ENCODE peak calls at places on chromosomes 11 and 22, in six cellular contexts. M, S, L, J, T and F are unnamed samples.
A peak's percentile ranks its signal among the peaks of the same experiment; 100 is the strongest.

GRCh38 chr11:60699282-60699681 is at the start of gene MS4A8:
- DNase-seq in M (no peak), S (no peak), L (no peak), J (no peak), T (no peak), F (no peak)

GRCh38 chr22:37549704-37550059 is 10.6 kb upstream of the CDC42EP1 start:
- DNase-seq in M (no peak), S (no peak), L (no peak), J (no peak), T (no peak), F (no peak)

GRCh38 chr11:111696556-111696955 is 69.6 kb downstream of the PPP2R1B start:
- DNase-seq in M (no peak), S (no peak), L (no peak), J (no peak), T (no peak), F (no peak)

GRCh38 chr22:45857519-45857918 is 119.4 kb downstream of the WNT7B start:
- DNase-seq in M (no peak), S (no peak), L (no peak), J (no peak), T (no peak), F (no peak)

GRCh38 chr22:31243339-31244043 is 31.4 kb downstream of the LIMK2 start:
- DNase-seq in M (no peak), S (no peak), L (no peak), J (no peak), T (no peak), F (no peak)

GRCh38 chr11:71451596-71452353 is 1.2 kb upstream of the NADSYN1 start:
- DNase-seq in M (peak; percentile 38), S (no peak), L (no peak), J (peak; percentile 72), T (peak; percentile 14), F (no peak)

GRCh38 chr11:133926466-133927246 is 30.1 kb downstream of the IGSF9B start:
- DNase-seq in M (no peak), S (no peak), L (no peak), J (no peak), T (no peak), F (no peak)

GRCh38 chr11:77188323-77188911 is 60.4 kb downstream of the MYO7A start:
- DNase-seq in M (no peak), S (peak; percentile 13), L (peak; percentile 83), J (peak; percentile 85), T (peak; percentile 73), F (peak; percentile 78)

GRCh38 chr22:30230330-30230729 is 16.2 kb downstream of the LIF start:
- DNase-seq in M (no peak), S (no peak), L (no peak), J (no peak), T (no peak), F (no peak)

GRCh38 chr22:26079009-26079408 is 90.3 kb upstream of the SEZ6L start:
- DNase-seq in M (no peak), S (no peak), L (no peak), J (no peak), T (no peak), F (no peak)

GRCh38 chr22:46024136-46024840 is 47.3 kb upstream of the WNT7B start:
- DNase-seq in M (no peak), S (no peak), L (no peak), J (no peak), T (no peak), F (no peak)

GRCh38 chr11:62548545-62549335 is 2.1 kb upstream of the AHNAK start:
- DNase-seq in M (no peak), S (no peak), L (no peak), J (peak; percentile 52), T (peak; percentile 78), F (no peak)

GRCh38 chr11:30196400-30197206 is 34.2 kb upstream of the FSHB start:
- DNase-seq in M (peak; percentile 49), S (no peak), L (no peak), J (peak; percentile 37), T (peak; percentile 25), F (no peak)

GRCh38 chr11:122085264-122085663 is 30.8 kb downstream of the BLID start:
- DNase-seq in M (no peak), S (no peak), L (no peak), J (no peak), T (no peak), F (no peak)

GRCh38 chr11:87437844-87438223 is 400.1 kb downstream of the TMEM135 start:
- DNase-seq in M (no peak), S (no peak), L (no peak), J (no peak), T (no peak), F (no peak)

GRCh38 chr22:36613958-36614357 is 85.0 kb upstream of the EIF3D start:
- DNase-seq in M (no peak), S (no peak), L (no peak), J (no peak), T (peak; percentile 80), F (no peak)

GRCh38 chr22:31093956-31094622 is 13.0 kb downstream of the SMTN start:
- DNase-seq in M (no peak), S (no peak), L (peak; percentile 16), J (no peak), T (no peak), F (peak; percentile 18)

GRCh38 chr11:65277878-65278277 is 16.1 kb downstream of the POLA2 start:
- DNase-seq in M (no peak), S (no peak), L (no peak), J (no peak), T (no peak), F (no peak)

GRCh38 chr11:65275906-65276305 is 14.1 kb downstream of the POLA2 start:
- DNase-seq in M (no peak), S (no peak), L (no peak), J (no peak), T (peak; percentile 61), F (no peak)

GRCh38 chr11:65279713-65280459 is 18.1 kb downstream of the POLA2 start:
- DNase-seq in M (no peak), S (peak; percentile 46), L (no peak), J (peak; percentile 34), T (peak; percentile 24), F (no peak)

GRCh38 chr11:65278351-65278750 is 16.6 kb downstream of the POLA2 start:
- DNase-seq in M (no peak), S (no peak), L (no peak), J (no peak), T (no peak), F (no peak)

GRCh38 chr11:65274734-65275682 is 13.2 kb downstream of the POLA2 start:
- DNase-seq in M (peak; percentile 29), S (no peak), L (no peak), J (peak; percentile 92), T (peak; percentile 89), F (no peak)
- TF ChIP-seq TAF1 in M (no peak), S (no peak), L (no peak), J (no peak), T (no peak), F (no peak)

GRCh38 chr11:7513210-7514098 is at the start of gene PPFIBP2:
- DNase-seq in M (no peak), S (no peak), L (peak; percentile 86), J (peak; percentile 72), T (peak; percentile 58), F (peak; percentile 90)
- TF ChIP-seq POLR2A in M (no peak), S (peak; percentile 84), L (peak; percentile 53), J (no peak), T (peak; percentile 37), F (peak; percentile 85)

DNA sequence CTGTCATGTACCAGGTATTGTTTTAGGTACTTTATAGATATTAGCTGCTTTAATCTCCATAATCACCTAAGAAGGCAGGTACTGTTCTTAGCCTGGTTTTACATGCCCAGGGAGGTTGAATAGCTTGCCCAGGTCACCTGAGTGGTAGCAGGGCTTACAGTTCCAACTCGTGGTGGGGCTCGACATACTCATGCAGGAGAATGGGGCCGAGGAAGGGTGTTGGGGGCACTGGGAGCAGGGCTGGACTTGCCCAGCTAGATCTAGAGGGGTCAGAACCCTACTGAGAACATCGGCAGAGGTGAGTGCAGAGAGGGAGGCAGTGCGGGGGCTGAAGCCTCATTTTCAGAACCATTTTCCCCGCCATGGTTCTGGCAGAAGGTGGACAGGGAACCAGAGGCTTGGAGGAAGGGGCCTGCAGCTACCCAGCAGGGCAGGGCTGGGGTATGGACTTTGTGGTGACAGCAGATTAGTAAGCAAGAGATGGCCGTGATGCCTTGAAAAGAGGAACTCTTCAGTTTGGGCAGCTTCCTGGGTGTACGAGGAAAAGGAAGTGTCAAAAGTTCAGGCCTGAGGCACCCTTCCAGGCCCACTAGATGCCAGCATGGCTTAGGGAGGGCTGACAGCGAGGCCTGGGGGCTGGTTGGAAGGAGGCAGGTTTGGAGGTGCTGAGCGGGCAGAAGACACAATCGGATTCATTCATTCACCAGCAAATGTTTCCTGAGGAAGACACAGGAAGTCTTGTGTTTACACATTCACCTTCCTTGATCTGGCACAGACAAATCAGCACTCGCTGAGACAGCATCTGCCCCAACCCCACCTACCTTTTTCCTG is 54.7 kb upstream of the LYVE1 start:
- DNase-seq in M (no peak), S (no peak), L (no peak), J (peak; percentile 21), T (no peak), F (no peak)
- TF ChIP-seq POLR2AphosphoS5 in M (no peak), S (no peak), L (no peak), J (no peak), T (no peak), F (no peak)

GRCh38 chr11:75337195-75337654 is 14.2 kb downstream of the ARRB1 start:
- DNase-seq in M (no peak), S (no peak), L (no peak), J (peak; percentile 59), T (no peak), F (no peak)

GRCh38 chr11:75339685-75340409 is 11.6 kb downstream of the ARRB1 start:
- DNase-seq in M (no peak), S (peak; percentile 43), L (no peak), J (no peak), T (no peak), F (no peak)

GRCh38 chr11:75341583-75341982 is 9.9 kb downstream of the ARRB1 start:
- DNase-seq in M (no peak), S (no peak), L (no peak), J (no peak), T (no peak), F (no peak)

GRCh38 chr11:75334976-75335375 is 16.5 kb downstream of the ARRB1 start:
- DNase-seq in M (no peak), S (no peak), L (no peak), J (peak; percentile 51), T (no peak), F (no peak)

DNA sequence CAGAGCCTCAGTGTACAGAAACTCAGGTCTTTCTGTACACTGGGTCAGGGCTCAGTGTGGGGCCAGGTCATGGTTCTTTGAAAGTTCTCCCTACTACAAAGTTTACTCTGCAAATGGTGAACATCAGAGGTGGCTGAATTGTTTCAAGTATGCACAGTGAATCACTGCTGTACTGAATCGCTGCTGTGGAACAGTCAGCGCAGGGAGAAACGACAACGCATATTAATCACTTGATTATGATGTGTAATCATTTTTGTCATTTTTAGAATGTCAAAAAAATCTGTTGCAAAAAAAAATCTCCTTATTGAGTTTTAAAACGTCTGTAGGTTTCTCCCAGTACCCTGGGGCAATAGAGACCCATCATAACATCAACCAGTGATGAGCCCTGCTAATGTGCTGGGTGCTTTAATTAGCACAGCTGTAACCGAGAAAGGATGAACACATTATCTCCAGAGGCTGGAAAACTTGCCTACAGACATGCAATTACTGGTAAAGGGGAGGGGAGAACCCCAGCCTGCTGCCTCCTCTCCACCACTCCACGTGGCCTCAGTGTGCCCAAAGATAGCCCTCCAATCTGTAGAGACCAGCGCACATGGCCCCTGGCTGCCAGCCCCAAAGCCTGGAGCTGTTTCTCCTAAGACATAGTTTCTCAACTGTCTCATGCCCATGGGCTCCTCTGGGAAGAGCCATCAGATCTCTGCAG is 12.8 kb downstream of the ARRB1 start:
- DNase-seq in M (no peak), S (no peak), L (no peak), J (no peak), T (no peak), F (no peak)
- TF ChIP-seq TAF1 in M (no peak), S (no peak), L (no peak), J (no peak), T (no peak), F (no peak)